ENCODE peak calls at places on chromosome 1, in nine cellular contexts. W is psoas muscle; L is brain microvascular endothelial cell; I is small intestine; H is GM23338; M is aorta; O is CD4-positive, alpha-beta memory T cell; X is left lung; K is AG04450. Y is an unnamed sample.

GRCh38 chr1:202501281-202501680 is 152.8 kb downstream of the PPP1R12B start:
- DNase-seq in M (no peak), W (no peak), O (peak), X (no peak), H (peak), L (peak), I (peak), K (no peak), Y (no peak)

GRCh38 chr1:207021139-207021861 is 11.3 kb downstream of the C1orf116 start:
- DNase-seq in O (no peak), K (no peak), W (no peak), M (no peak), X (no peak), L (peak), I (no peak), H (no peak), Y (no peak)

GRCh38 chr1:239987103-239987745 is 104.5 kb upstream of the FMN2 start:
- DNase-seq in X (no peak), W (no peak), K (peak), I (peak), L (peak), O (no peak), H (peak), M (no peak), Y (no peak)

GRCh38 chr1:194903524-194903923 is 1704.7 kb downstream of the KCNT2 start:
- DNase-seq in L (no peak), O (no peak), H (no peak), W (no peak), I (no peak), X (no peak), K (no peak), M (no peak), Y (no peak)

GRCh38 chr1:34695580-34695979 is 59.3 kb upstream of the GJB5 start:
- DNase-seq in W (no peak), K (no peak), M (no peak), O (no peak), X (no peak), I (no peak), L (no peak), H (no peak), Y (no peak)

GRCh38 chr1:220880726-220881506 is 1.7 kb downstream of the HLX start:
- DNase-seq in H (peak), X (peak), W (peak), L (no peak), O (no peak), K (no peak), M (peak), I (peak), Y (peak)

GRCh38 chr1:246969621-246970020 is 37.9 kb upstream of the AHCTF1 start:
- DNase-seq in W (no peak), X (no peak), H (no peak), O (no peak), I (no peak), M (no peak), L (no peak), K (no peak), Y (no peak)

GRCh38 chr1:162632234-162632666 is at the start of gene DDR2:
- DNase-seq in W (peak), K (peak), H (peak), O (no peak), I (no peak), M (peak), X (peak), L (peak), Y (no peak)

GRCh38 chr1:166947398-166948043 is 27.8 kb downstream of the ILDR2 start:
- DNase-seq in M (peak), X (peak), L (peak), K (no peak), O (no peak), W (peak), I (no peak), H (peak), Y (peak)

GRCh38 chr1:151108331-151108730 is 37.8 kb downstream of the GABPB2 start:
- DNase-seq in I (no peak), M (no peak), K (no peak), O (no peak), H (no peak), W (peak), X (no peak), L (no peak), Y (no peak)

GRCh38 chr1:239247299-239247698 is 139.1 kb upstream of the CHRM3 start:
- DNase-seq in M (no peak), I (no peak), K (no peak), H (no peak), O (no peak), L (no peak), W (no peak), X (no peak), Y (no peak)

GRCh38 chr1:165539306-165539705 is 4.5 kb upstream of the LRRC52 start:
- DNase-seq in H (no peak), K (no peak), X (no peak), L (no peak), M (no peak), I (no peak), W (peak), O (no peak), Y (no peak)

GRCh38 chr1:40143891-40144575 is 17.2 kb upstream of the RLF start:
- DNase-seq in H (peak), L (peak), O (peak), X (no peak), K (peak), W (no peak), I (peak), M (peak), Y (no peak)

GRCh38 chr1:224434447-224435317 is at the start of gene WDR26:
- DNase-seq in M (peak), X (peak), O (peak), I (peak), H (peak), L (peak), K (no peak), W (peak), Y (peak)

GRCh38 chr1:23282967-23283366 is 61.1 kb downstream of the HNRNPR start:
- DNase-seq in H (no peak), W (no peak), X (no peak), K (peak), O (no peak), L (no peak), M (no peak), I (no peak), Y (no peak)

GRCh38 chr1:151510957-151511635 is at the start of gene CGN:
- DNase-seq in W (peak), K (peak), O (peak), M (peak), I (peak), L (peak), X (peak), H (peak), Y (peak)

GRCh38 chr1:32485554-32486255 is 20.8 kb downstream of the ZBTB8B start:
- DNase-seq in L (peak), H (no peak), W (no peak), M (no peak), I (no peak), K (no peak), X (no peak), O (no peak), Y (no peak)

GRCh38 chr1:93591291-93591832 is 90.3 kb downstream of the BCAR3 start:
- DNase-seq in W (no peak), K (no peak), X (no peak), H (no peak), I (peak), O (no peak), L (no peak), M (no peak), Y (peak)

GRCh38 chr1:183044893-183045649 is 21.9 kb downstream of the LAMC1 start:
- DNase-seq in W (no peak), L (no peak), I (no peak), K (no peak), X (no peak), H (no peak), M (no peak), O (no peak), Y (no peak)
- H3K27ac ChIP-seq in W (peak), L (peak), I (no peak), K (no peak), X (peak), H (no peak), M (no peak), O (no peak), Y (no peak)

GRCh38 chr1:27427836-27428315 is 35.5 kb downstream of the GPR3 start:
- DNase-seq in L (no peak), O (no peak), H (no peak), K (no peak), M (no peak), X (no peak), W (no peak), I (no peak), Y (no peak)

GRCh38 chr1:27430903-27431653 is 38.7 kb downstream of the GPR3 start:
- DNase-seq in H (no peak), W (no peak), L (peak), M (no peak), K (no peak), O (peak), X (no peak), I (peak), Y (no peak)

GRCh38 chr1:27427329-27427728 is 34.9 kb downstream of the GPR3 start:
- DNase-seq in O (no peak), H (no peak), K (no peak), L (no peak), I (no peak), M (no peak), X (no peak), W (no peak), Y (no peak)

GRCh38 chr1:27428316-27429028 is 36.0 kb downstream of the GPR3 start:
- DNase-seq in X (no peak), I (no peak), M (no peak), O (no peak), W (peak), K (no peak), H (peak), L (no peak), Y (no peak)

GRCh38 chr1:27429029-27429425 is 36.6 kb downstream of the GPR3 start:
- DNase-seq in W (no peak), L (no peak), O (no peak), K (no peak), M (no peak), X (no peak), H (no peak), I (no peak), Y (no peak)
- H3K27ac ChIP-seq in W (peak), L (no peak), O (peak), K (no peak), M (no peak), X (peak), H (peak), I (peak), Y (peak)

DNA sequence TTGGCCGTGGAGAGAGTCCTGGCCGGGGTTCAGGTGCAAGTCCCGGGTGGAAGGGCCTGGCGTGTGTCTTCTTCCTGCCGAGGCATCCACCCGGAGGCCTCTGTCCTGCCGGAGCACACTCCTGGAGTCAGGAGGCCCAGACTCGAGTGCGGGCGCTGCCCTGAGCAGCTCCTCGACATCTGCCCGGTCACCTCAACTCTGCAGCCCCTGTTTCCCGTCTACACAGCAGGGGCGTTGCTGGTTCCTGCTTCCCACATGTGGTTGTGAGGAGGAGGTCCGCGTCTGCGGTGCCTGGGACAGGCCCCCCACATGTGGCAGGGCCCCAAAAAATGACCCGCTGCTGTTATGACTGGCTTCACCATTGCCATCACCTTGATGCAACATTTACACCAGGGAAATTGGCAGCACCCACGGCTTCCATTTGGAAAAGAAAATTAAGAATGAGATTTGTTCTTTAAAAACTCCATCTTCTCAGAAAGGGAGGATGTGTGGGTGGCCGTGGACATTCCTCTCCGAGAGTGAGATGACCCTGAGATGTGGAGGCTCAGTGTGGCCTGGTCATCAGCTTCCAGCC is 169.8 kb downstream of the PRDM16 start:
- DNase-seq in W (no peak), K (no peak), O (no peak), M (no peak), H (no peak), X (no peak), L (no peak), I (no peak), Y (no peak)
- H3K27ac ChIP-seq in W (no peak), K (no peak), O (no peak), M (peak), H (no peak), X (no peak), L (no peak), I (no peak), Y (no peak)

GRCh38 chr1:89935235-89935634 is 59.7 kb upstream of the ZNF326 start:
- DNase-seq in K (no peak), H (no peak), W (no peak), M (no peak), X (no peak), O (no peak), L (no peak), I (no peak), Y (no peak)

GRCh38 chr1:89931950-89932349 is 63.0 kb upstream of the ZNF326 start:
- DNase-seq in K (no peak), I (no peak), H (no peak), W (no peak), M (no peak), X (no peak), L (no peak), O (no peak), Y (no peak)

GRCh38 chr1:89934441-89934840 is 60.5 kb upstream of the ZNF326 start:
- DNase-seq in W (no peak), K (no peak), L (no peak), O (no peak), I (no peak), H (no peak), M (no peak), X (no peak), Y (no peak)

GRCh38 chr1:89930579-89930978 is 64.3 kb upstream of the ZNF326 start:
- DNase-seq in M (no peak), I (no peak), W (no peak), O (no peak), H (no peak), L (no peak), X (no peak), K (no peak), Y (no peak)

DNA sequence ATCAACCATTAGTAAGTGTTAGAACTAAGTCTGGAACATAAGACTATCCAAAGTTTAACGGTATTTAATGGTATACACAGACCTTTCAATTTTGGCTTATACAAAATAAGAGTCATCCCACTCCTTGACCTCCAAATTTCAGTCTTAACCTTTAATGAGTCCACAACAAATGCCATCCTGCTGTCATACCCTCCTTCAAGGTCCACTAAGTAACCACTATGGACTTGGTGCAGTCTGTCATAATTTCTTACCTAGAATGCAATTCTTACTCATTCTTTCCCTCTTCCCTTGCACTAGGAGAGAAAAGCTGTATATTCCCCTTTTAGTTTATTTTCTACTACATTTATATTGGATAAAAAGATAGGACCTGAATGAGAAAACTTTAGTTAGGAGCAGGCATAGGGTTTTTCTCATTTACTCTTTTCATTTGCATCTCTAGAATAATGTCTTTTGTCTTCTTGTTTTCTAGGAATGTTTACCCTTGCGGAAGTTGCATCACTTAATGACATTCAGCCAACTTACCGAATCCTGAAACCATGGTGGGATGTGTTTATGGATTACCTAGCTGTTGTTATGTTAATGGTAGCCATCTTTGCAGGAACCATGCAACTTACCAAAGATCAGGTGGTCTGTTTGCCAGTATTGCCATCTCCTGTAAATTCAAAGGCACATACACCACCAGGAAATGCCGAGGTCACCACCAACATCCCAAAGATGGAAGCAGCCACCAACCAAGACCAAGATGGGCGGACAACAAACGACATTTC is 62.1 kb upstream of the ZNF326 start:
- DNase-seq in L (no peak), H (peak), W (no peak), I (no peak), K (no peak), X (no peak), M (no peak), O (no peak), Y (no peak)
- H3K27ac ChIP-seq in L (no peak), H (peak), W (no peak), I (no peak), K (no peak), X (no peak), M (no peak), O (no peak), Y (no peak)

GRCh38 chr1:226353698-226354525 is 44.9 kb upstream of the LIN9 start:
- DNase-seq in K (no peak), W (no peak), H (no peak), O (no peak), X (no peak), L (no peak), M (no peak), I (no peak), Y (no peak)
- H3K27ac ChIP-seq in K (no peak), W (no peak), H (peak), O (no peak), X (no peak), L (no peak), M (no peak), I (no peak), Y (no peak)

GRCh38 chr1:183065168-183065670 is 42.0 kb downstream of the LAMC1 start:
- DNase-seq in L (no peak), M (no peak), O (no peak), K (no peak), X (no peak), W (no peak), H (no peak), I (no peak), Y (no peak)

GRCh38 chr1:183063349-183063748 is 40.1 kb downstream of the LAMC1 start:
- DNase-seq in W (no peak), H (no peak), O (no peak), K (no peak), I (no peak), M (no peak), L (no peak), X (no peak), Y (no peak)

GRCh38 chr1:183058835-183059234 is 35.6 kb downstream of the LAMC1 start:
- DNase-seq in H (no peak), L (peak), K (no peak), M (no peak), I (no peak), O (no peak), X (no peak), W (no peak), Y (no peak)

DNA sequence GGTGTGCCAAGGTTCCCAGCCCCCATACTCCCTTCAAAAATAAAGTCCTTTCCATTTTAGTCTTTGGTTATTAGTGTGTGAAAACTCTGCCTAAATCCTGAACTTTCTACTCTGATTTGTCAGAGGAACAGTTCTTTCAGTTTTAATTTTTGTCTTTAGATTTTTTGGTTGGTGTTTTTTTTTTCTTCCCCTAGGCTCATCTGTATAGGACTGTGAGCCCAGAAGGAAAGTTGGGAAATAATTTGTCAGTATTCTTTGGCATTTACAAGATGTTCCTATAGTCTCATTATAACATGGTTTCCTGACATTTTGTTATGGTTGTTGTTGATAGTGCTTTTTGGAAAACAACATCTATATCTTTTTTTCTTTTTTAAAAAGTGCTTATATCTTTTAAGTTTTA is 38.0 kb downstream of the LAMC1 start:
- DNase-seq in X (no peak), L (no peak), K (no peak), M (no peak), W (no peak), O (no peak), I (no peak), H (no peak), Y (no peak)
- H3K27ac ChIP-seq in X (peak), L (peak), K (no peak), M (no peak), W (no peak), O (no peak), I (peak), H (no peak), Y (no peak)

Y was measured in spleen.